ENCODE peak calls at places on chromosomes 3 and 15, in ten cellular contexts. A is OCI-LY7; B is CD8-positive, alpha-beta T cell; K is HCT116; M is foreskin keratinocyte; I is fibroblast of lung; V is left ventricle myocardium inferior; Y is tibial artery; T is ovary; J is keratinocyte. C is an unnamed sample.

GRCh38 chr3:128415773-128416577 is 50.7 kb downstream of the DNAJB8 start:
- DNase-seq in A (no peak), B (no peak), K (no peak), M (no peak), I (no peak), V (no peak), Y (no peak), T (no peak), J (no peak), C (no peak)

GRCh38 chr3:197124713-197125112 is 95.1 kb upstream of the MELTF start:
- DNase-seq in A (no peak), B (no peak), K (no peak), M (no peak), I (peak; percentile 9), V (no peak), Y (no peak), T (no peak), J (no peak), C (no peak)

GRCh38 chr3:140572334-140572733 is 105.5 kb upstream of the TRIM42 start:
- DNase-seq in A (peak; percentile 7), B (no peak), K (no peak), M (no peak), I (no peak), V (no peak), Y (no peak), T (no peak), J (no peak), C (no peak)

GRCh38 chr3:133956333-133956732 is 60.7 kb upstream of the RAB6B start:
- DNase-seq in A (no peak), B (no peak), K (no peak), M (no peak), I (no peak), V (peak; percentile 41), Y (no peak), T (peak; percentile 57), J (no peak), C (peak; percentile 41)

GRCh38 chr15:31471731-31472430 is 145.2 kb downstream of the KLF13 start:
- DNase-seq in A (no peak), B (no peak), K (no peak), M (peak; percentile 61), I (peak; percentile 88), V (no peak), Y (peak; percentile 41), T (no peak), J (no peak), C (no peak)

GRCh38 chr3:94062513-94063404 is at the start of the genes DHFR2 and NSUN3:
- DNase-seq in A (peak; percentile 98), B (peak; percentile 76), K (peak; percentile 95), M (peak; percentile 90), I (peak; percentile 98), V (peak; percentile 90), Y (peak; percentile 96), T (peak; percentile 87), J (peak; percentile 65), C (peak; percentile 95)

GRCh38 chr3:186534113-186534669 is 10.0 kb downstream of the CRYGS start:
- DNase-seq in A (peak; percentile 81), B (peak; percentile 20), K (no peak), M (no peak), I (no peak), V (no peak), Y (no peak), T (no peak), J (no peak), C (no peak)

GRCh38 chr3:46574881-46575576 is 8.9 kb upstream of the LRRC2 start:
- DNase-seq in A (no peak), B (no peak), K (no peak), M (no peak), I (no peak), V (no peak), Y (no peak), T (no peak), J (no peak), C (no peak)

GRCh38 chr15:35448294-35448693 is 97.7 kb downstream of the DPH6 start:
- DNase-seq in A (no peak), B (no peak), K (no peak), M (no peak), I (peak; percentile 53), V (no peak), Y (no peak), T (no peak), J (no peak), C (no peak)

GRCh38 chr15:68642491-68642845 is 63.7 kb downstream of the CORO2B start:
- DNase-seq in A (no peak), B (no peak), K (no peak), M (no peak), I (peak; percentile 31), V (no peak), Y (peak; percentile 59), T (peak; percentile 38), J (no peak), C (no peak)

GRCh38 chr3:152879130-152879789 is 44.3 kb downstream of the P2RY1 start:
- DNase-seq in A (no peak), B (no peak), K (no peak), M (no peak), I (no peak), V (no peak), Y (no peak), T (no peak), J (no peak), C (no peak)

GRCh38 chr3:52446631-52447511 is 2.0 kb upstream of the SEMA3G start:
- DNase-seq in A (peak; percentile 84), B (peak; percentile 79), K (peak; percentile 67), M (no peak), I (peak; percentile 55), V (peak; percentile 60), Y (peak; percentile 72), T (peak; percentile 70), J (no peak), C (no peak)

GRCh38 chr15:78301326-78301725 is 1.9 kb upstream of the SKIC8 start:
- DNase-seq in A (no peak), B (no peak), K (no peak), M (no peak), I (no peak), V (no peak), Y (no peak), T (no peak), J (no peak), C (no peak)

GRCh38 chr3:111910806-111911205 is 51.7 kb downstream of the PHLDB2 start:
- DNase-seq in A (no peak), B (no peak), K (no peak), M (no peak), I (peak; percentile 72), V (no peak), Y (no peak), T (no peak), J (no peak), C (no peak)

GRCh38 chr15:101378879-101379278 is 83.8 kb upstream of the SNRPA1 start:
- DNase-seq in A (no peak), B (no peak), K (no peak), M (no peak), I (no peak), V (no peak), Y (peak; percentile 51), T (no peak), J (no peak), C (no peak)

GRCh38 chr3:40120067-40120692 is 189.3 kb upstream of the EIF1B start:
- DNase-seq in A (no peak), B (no peak), K (no peak), M (no peak), I (no peak), V (no peak), Y (no peak), T (no peak), J (no peak), C (no peak)
- H3K27ac ChIP-seq in A (no peak overlapping the region), B (no peak overlapping the region), K (no peak overlapping the region), M (no peak overlapping the region), I (no peak overlapping the region), V (no peak overlapping the region), Y (no peak overlapping the region), T (no peak overlapping the region), J (no peak overlapping the region), C (no peak overlapping the region)

GRCh38 chr15:64636101-64636500 is 139.3 kb downstream of the RBPMS2 start:
- DNase-seq in A (no peak), B (no peak), K (no peak), M (no peak), I (peak; percentile 31), V (no peak), Y (no peak), T (no peak), J (no peak), C (no peak)
- H3K4me1 ChIP-seq in A (peaks cover 18% of the 10 kb centered on the region), B (peaks cover 75% of the 10 kb centered on the region), K (peaks cover 19% of the 10 kb centered on the region), M (peaks cover 16% of the 10 kb centered on the region), I (peaks cover 3% of the 10 kb centered on the region), V (peaks cover 53% of the 10 kb centered on the region), Y (no peaks in the 10 kb centered on the region), T (peaks cover 15% of the 10 kb centered on the region), J (peaks cover 20% of the 10 kb centered on the region), C (peaks cover 18% of the 10 kb centered on the region)

GRCh38 chr15:63165166-63165859 is 8.0 kb upstream of the RPS27L start:
- DNase-seq in A (no peak), B (no peak), K (no peak), M (no peak), I (no peak), V (no peak), Y (no peak), T (no peak), J (no peak), C (no peak)

GRCh38 chr15:63169796-63170195 is 12.5 kb upstream of the RPS27L start:
- DNase-seq in A (no peak), B (no peak), K (no peak), M (no peak), I (no peak), V (no peak), Y (no peak), T (no peak), J (no peak), C (no peak)

GRCh38 chr15:63160638-63161037 is 3.4 kb upstream of the RPS27L start:
- DNase-seq in A (no peak), B (no peak), K (no peak), M (no peak), I (no peak), V (no peak), Y (no peak), T (no peak), J (no peak), C (no peak)

DNA sequence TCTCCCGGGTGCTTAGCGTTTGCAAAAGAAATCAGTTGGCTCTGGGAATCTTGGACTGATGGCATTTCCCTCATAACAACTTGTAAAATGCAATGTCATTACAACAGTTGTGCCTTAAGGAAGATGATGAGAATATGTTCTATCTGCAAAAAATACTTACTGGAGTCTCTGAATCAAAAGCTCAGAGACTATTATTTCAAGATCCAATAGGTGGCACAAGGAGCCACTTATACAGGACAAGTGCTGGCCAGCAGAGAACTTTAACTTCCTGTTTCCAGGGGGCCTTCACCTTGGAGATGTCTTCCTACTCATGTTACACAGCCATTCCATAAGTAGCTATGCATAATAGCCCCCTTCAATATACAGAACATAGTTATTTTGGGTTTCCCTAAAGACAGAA is 8.9 kb upstream of the RPS27L start:
- DNase-seq in A (peak; percentile 45), B (no peak), K (no peak), M (no peak), I (no peak), V (no peak), Y (no peak), T (no peak), J (no peak), C (no peak)
- TF ChIP-seq CTCF in A (peak; percentile 67), B (no peak), K (no peak), M (peak; percentile 44), I (peak; percentile 5), V (no peak), Y (no peak), T (no peak), J (peak; percentile 9), C (peak; percentile 8)

GRCh38 chr3:64163019-64163754 is 62.1 kb downstream of the PRICKLE2 start:
- DNase-seq in A (no peak), B (no peak), K (no peak), M (no peak), I (no peak), V (no peak), Y (no peak), T (no peak), J (no peak), C (no peak)
- H3K27ac ChIP-seq in A (no peak overlapping the region), B (no peak overlapping the region), K (no peak overlapping the region), M (peak overlapping the region; percentile 96), I (peak overlapping the region; percentile 42), V (peak overlapping the region; percentile 74), Y (peak overlapping the region; percentile 23), T (no peak overlapping the region), J (peak overlapping the region; percentile 84), C (peak overlapping the region; percentile 17)